ENCODE peak calls at places on chromosomes 12 and 14, in seven cellular contexts. P, E, Q, W, Y, I and X are unnamed samples.

GRCh38 chr12:117189725-117190209 is 503 bp downstream of the FBXO21 start:
- DNase-seq in Y (no peak), W (peak; percentile 81), E (peak; percentile 82), Q (peak; percentile 42), P (peak; percentile 21), I (no peak), X (peak; percentile 27)

GRCh38 chr12:122848471-122849351 is 13.5 kb downstream of the HIP1R start:
- DNase-seq in Y (no peak), E (peak; percentile 71), I (no peak), P (no peak), W (no peak), Q (no peak), X (no peak)

GRCh38 chr12:49059385-49060232 is 985 bp downstream of the KMT2D start:
- DNase-seq in Q (peak; percentile 43), E (no peak), P (peak; percentile 32), W (no peak), I (no peak), Y (no peak), X (peak; percentile 50)

GRCh38 chr14:71855399-71856036 is 76.7 kb upstream of the RGS6 start:
- DNase-seq in P (peak; percentile 85), I (no peak), Y (peak; percentile 1), W (peak; percentile 65), Q (peak; percentile 79), E (peak; percentile 90), X (peak; percentile 85)

GRCh38 chr14:38137005-38137404 is 70.7 kb upstream of the SSTR1 start:
- DNase-seq in Y (no peak), I (no peak), P (peak; percentile 20), W (no peak), E (no peak), Q (no peak), X (no peak)

GRCh38 chr14:84209021-84209420 is 1320.9 kb upstream of the FLRT2 start:
- DNase-seq in W (no peak), I (no peak), P (no peak), Q (no peak), E (no peak), Y (no peak), X (no peak)

GRCh38 chr12:124655317-124656213 is 88.2 kb upstream of the NCOR2 start:
- DNase-seq in E (peak; percentile 89), Q (peak; percentile 66), Y (no peak), I (no peak), P (peak; percentile 98), W (peak; percentile 83), X (peak; percentile 90)

GRCh38 chr12:52279683-52280318 is 5.4 kb downstream of the KRT86 start:
- DNase-seq in Y (no peak), P (peak; percentile 9), I (peak; percentile 33), W (no peak), Q (no peak), E (no peak), X (no peak)

GRCh38 chr12:91993287-91994028 is 152.2 kb downstream of the BTG1 start:
- DNase-seq in I (no peak), Q (no peak), E (no peak), Y (no peak), W (no peak), P (no peak), X (no peak)

GRCh38 chr14:55117816-55118441 is 11.1 kb upstream of the LGALS3 start:
- DNase-seq in I (no peak), Y (no peak), Q (no peak), W (no peak), E (no peak), P (peak; percentile 80), X (no peak)

GRCh38 chr14:96584199-96584906 is 82.2 kb downstream of the PAPOLA start:
- DNase-seq in I (no peak), P (peak; percentile 27), E (no peak), W (peak; percentile 88), Y (peak; percentile 13), Q (peak; percentile 18), X (peak; percentile 71)

GRCh38 chr12:124554429-124555029 is 12.9 kb downstream of the NCOR2 start:
- DNase-seq in E (no peak), P (no peak), Q (no peak), I (no peak), W (no peak), Y (no peak), X (no peak)

GRCh38 chr14:21066882-21067502 is 3.1 kb upstream of the ARHGEF40 start:
- DNase-seq in Y (no peak), Q (no peak), E (no peak), P (no peak), I (no peak), W (no peak), X (no peak)

GRCh38 chr12:65741662-65742480 is 82.4 kb upstream of the HMGA2 start:
- DNase-seq in Q (no peak), E (peak; percentile 78), I (no peak), Y (no peak), W (peak; percentile 40), P (peak; percentile 64), X (peak; percentile 44)

GRCh38 chr12:38956337-38956736 is 50.9 kb upstream of the CPNE8 start:
- DNase-seq in Y (no peak), Q (no peak), W (no peak), P (peak; percentile 1), I (no peak), E (no peak), X (peak; percentile 39)

GRCh38 chr14:74245292-74245691 is 6.0 kb downstream of the VSX2 start:
- DNase-seq in I (no peak), W (no peak), Q (no peak), E (no peak), P (no peak), Y (no peak), X (no peak)

GRCh38 chr14:67487937-67488893 is at the start of gene TMEM229B:
- DNase-seq in E (no peak), Q (peak; percentile 40), I (no peak), W (no peak), Y (no peak), P (no peak), X (no peak)

GRCh38 chr12:127363392-127363791 is 903.6 kb upstream of the TMEM132C start:
- DNase-seq in Y (no peak), E (no peak), I (no peak), Q (no peak), W (no peak), P (no peak), X (peak; percentile 41)

GRCh38 chr12:67268335-67268895 is 743 bp upstream of the CAND1 start:
- DNase-seq in W (peak; percentile 86), E (peak; percentile 88), I (peak; percentile 81), Q (peak; percentile 93), Y (no peak), P (peak; percentile 99), X (peak; percentile 98)

GRCh38 chr12:67268896-67269631 is at the start of gene CAND1:
- DNase-seq in P (peak; percentile 99), W (peak; percentile 93), E (peak; percentile 98), Q (peak; percentile 98), I (peak; percentile 96), Y (peak; percentile 96), X (peak; percentile 99)

GRCh38 chr12:67269632-67270578 is 747 bp downstream of the CAND1 start:
- DNase-seq in Q (peak; percentile 53), W (peak; percentile 72), P (peak; percentile 33), I (peak; percentile 65), E (peak; percentile 80), Y (no peak), X (peak; percentile 59)

GRCh38 chr12:67271976-67272375 is 2.8 kb downstream of the CAND1 start:
- DNase-seq in E (no peak), Q (no peak), W (no peak), I (no peak), P (no peak), Y (no peak), X (no peak)

GRCh38 chr12:67270622-67271021 is 1.5 kb downstream of the CAND1 start:
- DNase-seq in E (no peak), I (no peak), W (no peak), P (no peak), Y (no peak), Q (no peak), X (no peak)
- H3K4me3 ChIP-seq in E (peak overlapping the region; percentile 64), I (peak overlapping the region; percentile 81), W (peak overlapping the region; percentile 95), P (peak overlapping the region; percentile 85), Y (peak overlapping the region; percentile 92), Q (peak overlapping the region; percentile 85), X (peak overlapping the region; percentile 79)

GRCh38 chr12:72075891-72076557 is 137.4 kb downstream of the TPH2 start:
- DNase-seq in I (no peak), Y (no peak), Q (no peak), W (no peak), P (no peak), E (no peak), X (peak; percentile 29)
- H3K27ac ChIP-seq in I (no peak overlapping the region), Y (no peak overlapping the region), Q (no peak overlapping the region), W (no peak overlapping the region), P (no peak overlapping the region), E (no peak overlapping the region), X (no peak overlapping the region)

DNA sequence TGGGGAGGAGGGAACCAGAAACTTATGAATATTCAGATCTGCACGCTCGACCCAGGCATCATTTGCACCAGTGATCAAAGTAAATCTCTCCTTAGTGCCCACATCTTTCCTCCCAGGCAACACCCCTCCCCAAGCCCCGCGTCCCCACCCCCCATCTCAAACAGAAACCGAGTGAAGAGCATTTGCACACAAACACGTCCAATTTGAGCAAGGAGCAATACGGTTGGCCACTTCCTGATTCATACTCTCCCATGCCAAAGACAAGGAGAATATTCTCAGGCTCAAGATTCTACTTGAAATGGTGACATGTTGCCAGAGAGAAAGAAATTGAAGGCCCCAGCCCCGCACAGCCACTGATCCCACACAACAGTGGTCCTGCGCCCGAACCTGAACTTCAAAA is 7.1 kb downstream of the FOXN3 start:
- DNase-seq in P (no peak), E (no peak), Y (no peak), Q (no peak), I (no peak), W (no peak), X (no peak)
- H3K4me1 ChIP-seq in P (peaks cover under 1% of the 10 kb centered on the region), E (peaks cover 6% of the 10 kb centered on the region), Y (no peaks in the 10 kb centered on the region), Q (no peaks in the 10 kb centered on the region), I (peaks cover 10% of the 10 kb centered on the region), W (peaks cover 6% of the 10 kb centered on the region), X (peaks cover 2% of the 10 kb centered on the region)

GRCh38 chr14:76810525-76810924 is 2.2 kb downstream of the ANGEL1 start:
- DNase-seq in Y (no peak), E (no peak), Q (no peak), I (no peak), W (no peak), P (no peak), X (no peak)
- H3K4me3 ChIP-seq in Y (no peak overlapping the region), E (peak overlapping the region; percentile 9), Q (no peak overlapping the region), I (peak overlapping the region; percentile 98), W (peak overlapping the region; percentile 59), P (peak overlapping the region; percentile 0), X (no peak overlapping the region)

GRCh38 chr12:47900480-47901129 is 4.2 kb downstream of the VDR start:
- DNase-seq in E (no peak), P (no peak), Y (no peak), Q (peak; percentile 73), I (peak; percentile 57), W (no peak), X (no peak)
- H3K27ac ChIP-seq in E (no peak overlapping the region), P (no peak overlapping the region), Y (no peak overlapping the region), Q (peak overlapping the region; percentile 88), I (peak overlapping the region; percentile 84), W (no peak overlapping the region), X (no peak overlapping the region)